ENCODE peak calls at places on chromosomes 7 and 10, in four cellular contexts. R, M, L and D are unnamed samples.

GRCh38 chr7:1752771-1753562 is 82.9 kb downstream of the ELFN1 start:
- DNase-seq in R (no peak), M (no peak), L (no peak), D (no peak)

GRCh38 chr7:95840953-95841950 is 68.9 kb downstream of the DYNC1I1 start:
- DNase-seq in M (no peak), L (no peak), R (peak; percentile 31), D (no peak)

GRCh38 chr10:11724938-11725776 is 17.0 kb upstream of the ECHDC3 start:
- DNase-seq in L (no peak), R (peak; percentile 63), M (no peak), D (peak; percentile 68)

GRCh38 chr7:7867835-7868234 is 100.8 kb upstream of the GLCCI1 start:
- DNase-seq in L (no peak), R (no peak), M (no peak), D (no peak)

GRCh38 chr10:1903982-1904381 is 166.7 kb upstream of the ADARB2 start:
- DNase-seq in L (no peak), M (no peak), R (no peak), D (no peak)

GRCh38 chr7:98119257-98119918 is 12.7 kb downstream of the LMTK2 start:
- DNase-seq in R (no peak), M (no peak), L (peak; percentile 67), D (peak; percentile 61)

GRCh38 chr7:92832623-92833023 is 3.8 kb downstream of the CDK6 start:
- DNase-seq in R (no peak), L (no peak), M (no peak), D (no peak)

GRCh38 chr10:6399241-6399701 is 180.8 kb downstream of the PRKCQ start:
- DNase-seq in R (no peak), M (no peak), L (no peak), D (peak; percentile 49)

GRCh38 chr10:119496282-119496681 is 46.2 kb downstream of the RGS10 start:
- DNase-seq in L (no peak), R (no peak), M (no peak), D (no peak)

GRCh38 chr7:18408461-18408860 is 87.1 kb upstream of the HDAC9 start:
- DNase-seq in R (no peak), L (peak; percentile 56), M (no peak), D (peak; percentile 90)

GRCh38 chr7:80334185-80334584 is 177.7 kb downstream of the GNAT3 start:
- DNase-seq in M (no peak), R (no peak), L (no peak), D (no peak)

GRCh38 chr10:24721254-24722106 is 2.2 kb downstream of the ARHGAP21 start:
- DNase-seq in L (no peak), M (no peak), R (peak; percentile 54), D (no peak)

GRCh38 chr7:29014725-29015124 is 56.6 kb upstream of the TRIL start:
- DNase-seq in R (no peak), L (no peak), M (no peak), D (no peak)

GRCh38 chr10:105062881-105063280 is 421.8 kb downstream of the SORCS3 start:
- DNase-seq in M (no peak), R (no peak), L (no peak), D (no peak)

GRCh38 chr7:156950381-156950858 is 908 bp downstream of the NOM1 start:
- DNase-seq in L (no peak), R (no peak), M (no peak), D (peak; percentile 21)

GRCh38 chr7:156947120-156947843 is 2.2 kb upstream of the NOM1 start:
- DNase-seq in R (no peak), M (no peak), L (no peak), D (no peak)

GRCh38 chr7:156944876-156945275 is 4.6 kb upstream of the NOM1 start:
- DNase-seq in L (no peak), M (no peak), R (peak; percentile 33), D (no peak)

GRCh38 chr7:156948361-156948760 is 1.2 kb upstream of the NOM1 start:
- DNase-seq in L (no peak), R (no peak), M (no peak), D (no peak)

DNA sequence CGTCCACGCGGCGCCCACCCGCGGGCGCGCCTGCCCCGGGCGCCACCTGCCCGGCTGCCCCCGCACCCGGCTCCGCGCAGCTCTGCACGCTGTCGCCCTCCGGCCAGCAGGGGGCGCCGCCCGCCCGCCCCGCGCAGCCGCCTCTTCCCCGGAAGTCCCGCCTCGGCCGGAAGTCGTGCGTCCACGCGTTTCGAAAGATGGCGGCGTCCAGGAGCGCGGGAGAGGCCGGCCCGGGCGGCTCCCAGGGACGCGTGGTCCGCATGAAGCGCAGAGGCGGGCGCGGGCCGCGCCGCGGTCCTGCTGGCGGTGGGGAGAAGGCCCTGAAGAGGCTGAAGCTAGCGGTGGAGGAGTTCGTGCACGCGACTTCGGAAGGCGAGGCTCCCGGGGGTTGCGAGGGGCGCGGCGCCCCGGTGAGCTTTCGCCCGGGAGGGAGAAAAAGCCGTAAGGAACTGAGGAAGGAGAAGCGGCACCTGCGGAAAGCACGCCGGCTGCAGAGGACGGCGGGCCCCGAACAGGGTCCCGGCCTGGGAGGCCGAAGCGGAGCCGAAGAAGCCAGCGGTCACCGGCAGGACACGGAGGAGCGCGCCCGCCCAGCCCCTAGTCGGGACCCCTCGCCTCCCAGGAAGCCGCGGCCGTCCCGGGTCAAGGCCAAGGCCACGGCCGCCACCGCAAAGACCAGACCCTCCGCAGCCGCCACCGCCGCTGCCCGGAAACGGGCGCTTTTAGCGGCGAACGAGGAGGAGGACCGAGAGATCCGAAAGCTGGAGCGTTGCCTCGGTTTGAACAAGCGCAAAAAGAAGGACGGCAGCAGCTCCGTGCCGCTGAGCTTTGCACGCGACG is at the start of gene NOM1:
- DNase-seq in M (peak; percentile 45), L (peak; percentile 21), R (peak; percentile 95), D (peak; percentile 76)
- TF ChIP-seq CTCF in M (peak; percentile 39), L (peak; percentile 26), R (peak; percentile 70), D (peak; percentile 85)

DNA sequence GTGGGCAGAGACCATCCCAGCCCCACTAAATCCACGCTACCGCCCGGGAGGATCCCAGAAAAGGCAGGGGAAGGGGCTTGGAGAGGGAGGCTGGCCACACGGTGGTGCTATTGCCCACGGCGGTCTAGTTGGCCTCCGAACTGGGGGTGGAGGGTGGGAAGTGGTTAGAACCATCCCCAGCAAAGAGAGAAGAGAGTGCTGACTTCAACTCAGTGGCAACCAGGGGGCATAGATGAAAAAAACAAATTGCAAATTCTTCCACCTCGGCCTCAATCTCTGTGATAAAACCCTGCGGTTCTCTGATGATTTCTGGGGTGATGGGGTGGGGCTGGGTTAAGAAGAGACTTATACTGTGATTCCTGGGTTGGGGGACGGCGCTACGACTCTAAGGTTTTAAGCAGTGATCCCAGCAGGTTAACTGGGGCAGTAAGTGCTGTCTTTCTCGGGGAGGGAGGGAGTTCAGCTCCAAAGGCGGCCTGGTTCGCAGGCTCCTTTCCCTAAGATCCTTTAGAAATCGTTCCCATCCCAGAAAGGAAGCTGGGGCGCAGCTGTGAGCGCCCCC is 154.5 kb upstream of the LYZL2 start:
- DNase-seq in R (peak; percentile 93), L (no peak), M (peak; percentile 81), D (peak; percentile 75)
- TF ChIP-seq CTCF in R (peak; percentile 97), L (peak; percentile 92), M (peak; percentile 94), D (peak; percentile 91)

DNA sequence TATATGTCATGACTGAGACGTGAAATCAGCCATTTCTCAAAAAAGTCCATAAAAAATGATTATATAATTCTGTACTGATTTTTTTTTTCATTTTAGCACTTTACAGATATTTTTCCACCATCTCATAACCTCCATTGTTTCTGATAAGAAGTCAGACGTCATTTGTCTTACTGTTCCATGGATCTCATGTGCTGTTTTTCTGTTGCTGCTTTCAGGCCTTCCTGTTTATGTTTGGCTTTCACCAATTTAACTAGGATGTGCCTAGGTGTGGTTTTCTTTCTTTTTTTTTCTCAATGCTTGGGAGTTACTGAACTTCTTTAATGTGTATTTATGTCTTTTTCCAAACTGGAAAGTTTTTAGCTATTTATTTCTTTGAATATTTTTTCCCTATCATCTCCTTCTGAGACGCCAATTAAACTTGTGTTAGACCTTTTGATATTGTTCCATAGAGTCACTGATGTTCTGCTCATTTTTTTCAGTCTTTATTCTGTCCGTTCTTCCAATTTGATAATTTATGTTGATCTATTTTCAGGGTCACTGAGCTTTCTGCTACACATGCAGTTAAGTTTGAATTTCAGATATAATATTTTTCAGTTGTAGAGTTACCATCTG is 43.3 kb downstream of the TAF3 start:
- DNase-seq in R (no peak), L (no peak), M (no peak), D (no peak)
- TF ChIP-seq CTCF in R (no peak), L (no peak), M (no peak), D (no peak)

DNA sequence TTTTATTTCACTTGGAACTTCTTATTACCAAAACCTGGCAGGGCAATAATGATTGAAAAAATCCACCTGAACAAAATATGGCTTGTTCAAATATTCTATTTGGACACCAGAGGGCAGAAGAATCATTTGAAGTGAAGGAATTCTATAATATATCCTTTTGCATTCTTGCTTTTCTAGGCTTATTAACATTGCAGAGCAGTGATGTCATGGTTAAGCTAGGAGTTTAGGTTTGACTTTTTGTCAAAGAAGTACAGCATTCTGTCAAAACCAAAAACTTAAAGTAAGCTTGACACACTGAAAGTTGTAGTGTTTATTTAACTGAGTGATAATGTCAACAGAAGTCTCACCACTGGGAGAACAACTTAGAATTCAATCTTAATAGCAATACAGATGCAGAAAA is 156.0 kb downstream of the SEMA3D start:
- DNase-seq in M (peak; percentile 19), R (peak; percentile 37), L (peak; percentile 29), D (peak; percentile 66)
- TF ChIP-seq CTCF in M (peak; percentile 46), R (peak; percentile 73), L (peak; percentile 33), D (peak; percentile 89)

DNA sequence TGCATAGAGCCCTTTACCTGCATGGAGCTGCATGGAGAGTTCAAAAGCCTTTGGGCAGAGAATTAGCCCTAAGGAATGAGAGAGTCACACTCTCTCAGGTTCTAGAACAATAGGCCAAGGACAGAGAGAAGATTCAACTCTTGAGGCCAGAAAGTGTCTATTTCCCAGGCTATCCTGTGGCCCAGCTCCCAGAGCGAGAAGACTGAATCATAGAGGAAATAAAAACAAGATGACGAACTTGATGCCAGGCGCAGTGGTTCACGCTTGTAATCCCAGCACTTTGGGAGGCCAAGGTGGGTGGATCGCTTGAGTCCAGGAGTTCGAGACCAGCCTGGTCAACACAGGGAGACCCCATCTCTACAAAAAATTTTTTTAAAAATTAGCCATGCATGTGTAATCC is 18.3 kb upstream of the PODXL start:
- DNase-seq in R (no peak), M (no peak), L (no peak), D (peak; percentile 51)
- TF ChIP-seq CTCF in R (no peak), M (no peak), L (no peak), D (no peak)

GRCh38 chr7:11412036-11412435 is 420.0 kb downstream of the THSD7A start:
- DNase-seq in M (no peak), R (no peak), L (no peak), D (no peak)
- TF ChIP-seq CTCF in M (no peak), R (no peak), L (no peak), D (no peak)

DNA sequence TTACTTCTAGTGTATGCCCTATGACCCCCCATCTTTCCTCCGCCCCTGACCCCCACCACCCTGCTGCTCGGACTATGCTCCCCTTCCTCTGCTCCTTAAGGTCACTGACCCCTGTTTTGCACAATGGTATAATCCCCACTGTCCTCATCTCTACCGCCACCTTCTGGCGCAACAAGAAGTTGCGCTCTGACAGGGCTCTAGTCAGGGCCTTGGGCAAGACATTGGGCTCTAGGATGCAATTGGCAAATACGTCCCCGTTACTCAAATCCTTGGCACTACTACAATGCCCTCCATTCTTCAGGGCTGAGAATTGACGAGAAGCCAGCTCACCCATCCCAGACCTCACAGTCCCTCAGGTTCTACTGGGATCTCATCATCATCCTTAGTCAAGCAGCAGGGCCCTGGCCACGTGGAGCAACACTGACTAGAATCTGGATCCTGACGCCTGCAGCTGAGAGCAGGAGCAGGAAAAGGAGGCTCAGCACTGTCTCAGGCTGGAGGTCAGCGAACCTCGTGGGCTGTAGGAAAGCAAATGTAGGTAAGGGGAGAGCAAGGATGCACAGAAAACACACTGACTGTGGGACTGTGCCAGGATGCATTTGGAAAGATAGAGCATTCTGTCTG is 10.6 kb downstream of the LRIT2 start:
- DNase-seq in M (no peak), R (peak; percentile 60), L (no peak), D (no peak)
- TF ChIP-seq CTCF in M (no peak), R (peak; percentile 77), L (peak; percentile 55), D (peak; percentile 57)